ENCODE peak calls at places on chromosomes 12 and 14, in ten cellular contexts. S is endodermal cell; F is NCI-H1694; W is HTR-8/SVneo; E is CD4-positive, alpha-beta memory T cell; T is psoas muscle; L is EH; N is ELR; C is progenitor cell of endocrine pancreas; O is activated naive CD8-positive, alpha-beta T cell treated with anti-CD3 and anti-CD28 coated beads, Interleukin-2, amount 50 U/mL, for 24 hours. B is an unnamed sample.

GRCh38 chr12:122411537-122411936 is 10.9 kb downstream of the CLIP1 start:
- DNase-seq in S (no peak), F (no peak), W (no peak), E (no peak), T (no peak), L (no peak), N (no peak), C (no peak), O (no peak), B (no peak)

GRCh38 chr14:34930591-34931069 is 52.2 kb upstream of the SRP54 start:
- DNase-seq in S (no peak), F (no peak), W (no peak), E (peak; percentile 65), T (no peak), L (no peak), N (no peak), C (no peak), O (no peak), B (no peak)

GRCh38 chr14:54498095-54498531 is 9.3 kb upstream of the GMFB start:
- DNase-seq in S (no peak), F (no peak), W (no peak), E (no peak), T (no peak), L (no peak), N (no peak), C (no peak), O (no peak), B (no peak)

GRCh38 chr12:62530596-62530995 is 64.0 kb downstream of the MON2 start:
- DNase-seq in S (no peak), F (no peak), W (peak; percentile 5), E (no peak), T (no peak), L (peak; percentile 93), N (peak; percentile 79), C (no peak), O (no peak), B (no peak)

GRCh38 chr12:49975370-49975761 is 2.6 kb downstream of the AQP6 start:
- DNase-seq in S (peak; percentile 78), F (no peak), W (no peak), E (no peak), T (no peak), L (no peak), N (no peak), C (no peak), O (no peak), B (no peak)

GRCh38 chr14:54686871-54687749 is 120.2 kb downstream of the SAMD4A start:
- DNase-seq in S (no peak), F (no peak), W (no peak), E (no peak), T (peak; percentile 31), L (no peak), N (no peak), C (no peak), O (no peak), B (no peak)

GRCh38 chr12:125515887-125516286 is 450.7 kb downstream of the AACS start:
- DNase-seq in S (no peak), F (no peak), W (no peak), E (no peak), T (no peak), L (no peak), N (no peak), C (no peak), O (no peak), B (no peak)

GRCh38 chr14:52307870-52308269 is 6.2 kb upstream of the PTGER2 start:
- DNase-seq in S (no peak), F (no peak), W (no peak), E (no peak), T (no peak), L (no peak), N (no peak), C (no peak), O (no peak), B (no peak)

GRCh38 chr12:54012631-54013398 is 4.0 kb downstream of the HOXC8 start:
- DNase-seq in S (no peak), F (no peak), W (no peak), E (no peak), T (no peak), L (no peak), N (no peak), C (no peak), O (no peak), B (no peak)

GRCh38 chr12:51307655-51308593 is 16.1 kb downstream of the BIN2 start:
- DNase-seq in S (no peak), F (no peak), W (peak; percentile 34), E (no peak), T (no peak), L (peak; percentile 91), N (peak; percentile 73), C (no peak), O (no peak), B (no peak)

GRCh38 chr12:110247340-110248095 is 33.5 kb upstream of the ATP2A2 start:
- DNase-seq in S (peak; percentile 61), F (peak; percentile 8), W (no peak), E (no peak), T (peak; percentile 35), L (no peak), N (peak; percentile 23), C (no peak), O (no peak), B (no peak)

B was measured in Jurkat, Clone E6-1.